ENCODE peak calls at places on chromosomes 13 and 19, in six cellular contexts. One of them, this sample, is unnamed.

GRCh38 chr13:75759531-75759930 is 123.4 kb downstream of the LMO7 start:
- DNase-seq in RWPE1: no peak
- DNase-seq in cardiac muscle cell: no peak
- DNase-seq in foreskin fibroblast: no peak
- DNase-seq in WTC11: no peak
- DNase-seq in lower leg skin: no peak
- DNase-seq in this sample: no peak

GRCh38 chr13:30718661-30719520 is 16.5 kb upstream of the ALOX5AP start:
- DNase-seq in RWPE1: peak
- DNase-seq in cardiac muscle cell: no peak
- DNase-seq in foreskin fibroblast: peak
- DNase-seq in WTC11: no peak
- DNase-seq in lower leg skin: no peak
- DNase-seq in this sample: no peak

GRCh38 chr13:33642374-33643065 is 175.4 kb upstream of the RFC3 start:
- DNase-seq in RWPE1: peak
- DNase-seq in cardiac muscle cell: no peak
- DNase-seq in foreskin fibroblast: peak
- DNase-seq in WTC11: no peak
- DNase-seq in lower leg skin: no peak
- DNase-seq in this sample: no peak

GRCh38 chr19:51422053-51422448 is 4.6 kb upstream of the SIGLEC10 start:
- DNase-seq in RWPE1: peak
- DNase-seq in cardiac muscle cell: peak
- DNase-seq in foreskin fibroblast: peak
- DNase-seq in WTC11: peak
- DNase-seq in lower leg skin: peak
- DNase-seq in this sample: peak

GRCh38 chr13:108283110-108283509 is 13.6 kb downstream of the TNFSF13B start:
- DNase-seq in RWPE1: no peak
- DNase-seq in cardiac muscle cell: no peak
- DNase-seq in foreskin fibroblast: no peak
- DNase-seq in WTC11: no peak
- DNase-seq in lower leg skin: no peak
- DNase-seq in this sample: no peak

GRCh38 chr13:46062190-46062589 is 9.6 kb upstream of the ZC3H13 start:
- DNase-seq in RWPE1: peak
- DNase-seq in cardiac muscle cell: no peak
- DNase-seq in foreskin fibroblast: no peak
- DNase-seq in WTC11: no peak
- DNase-seq in lower leg skin: no peak
- DNase-seq in this sample: no peak

GRCh38 chr13:99658266-99658991 is 157.2 kb downstream of the TM9SF2 start:
- DNase-seq in RWPE1: no peak
- DNase-seq in cardiac muscle cell: peak
- DNase-seq in foreskin fibroblast: peak
- DNase-seq in WTC11: peak
- DNase-seq in lower leg skin: peak
- DNase-seq in this sample: peak

GRCh38 chr13:84445776-84446175 is 563.5 kb upstream of the SLITRK1 start:
- DNase-seq in RWPE1: peak
- DNase-seq in cardiac muscle cell: no peak
- DNase-seq in foreskin fibroblast: peak
- DNase-seq in WTC11: no peak
- DNase-seq in lower leg skin: no peak
- DNase-seq in this sample: no peak

GRCh38 chr19:55457683-55458457 is 3.6 kb downstream of the ISOC2 start:
- DNase-seq in RWPE1: no peak
- DNase-seq in cardiac muscle cell: no peak
- DNase-seq in foreskin fibroblast: no peak
- DNase-seq in WTC11: no peak
- DNase-seq in lower leg skin: no peak
- DNase-seq in this sample: no peak

GRCh38 chr13:99704390-99704789 is 203.1 kb downstream of the TM9SF2 start:
- DNase-seq in RWPE1: no peak
- DNase-seq in cardiac muscle cell: no peak
- DNase-seq in foreskin fibroblast: no peak
- DNase-seq in WTC11: no peak
- DNase-seq in lower leg skin: no peak
- DNase-seq in this sample: no peak

GRCh38 chr19:3622224-3622623 is 4.4 kb downstream of the CACTIN start:
- DNase-seq in RWPE1: no peak
- DNase-seq in cardiac muscle cell: no peak
- DNase-seq in foreskin fibroblast: no peak
- DNase-seq in WTC11: no peak
- DNase-seq in lower leg skin: no peak
- DNase-seq in this sample: no peak

GRCh38 chr19:3625996-3626472 is 556 bp downstream of the CACTIN start:
- DNase-seq in RWPE1: peak
- DNase-seq in cardiac muscle cell: peak
- DNase-seq in foreskin fibroblast: no peak
- DNase-seq in WTC11: no peak
- DNase-seq in lower leg skin: no peak
- DNase-seq in this sample: no peak

GRCh38 chr19:3627351-3627723 is 747 bp upstream of the CACTIN start:
- DNase-seq in RWPE1: no peak
- DNase-seq in cardiac muscle cell: no peak
- DNase-seq in foreskin fibroblast: no peak
- DNase-seq in WTC11: no peak
- DNase-seq in lower leg skin: no peak
- DNase-seq in this sample: no peak

GRCh38 chr19:3623716-3624115 is 2.9 kb downstream of the CACTIN start:
- DNase-seq in RWPE1: no peak
- DNase-seq in cardiac muscle cell: no peak
- DNase-seq in foreskin fibroblast: no peak
- DNase-seq in WTC11: no peak
- DNase-seq in lower leg skin: no peak
- DNase-seq in this sample: no peak

GRCh38 chr19:3626473-3627350 is at the start of gene CACTIN:
- DNase-seq in RWPE1: peak
- DNase-seq in cardiac muscle cell: peak
- DNase-seq in foreskin fibroblast: peak
- DNase-seq in WTC11: peak
- DNase-seq in lower leg skin: peak
- DNase-seq in this sample: peak
- TF ChIP-seq CTCF in RWPE1: no peak
- TF ChIP-seq CTCF in cardiac muscle cell: no peak
- TF ChIP-seq CTCF in foreskin fibroblast: no peak
- TF ChIP-seq CTCF in WTC11: no peak
- TF ChIP-seq CTCF in lower leg skin: no peak
- TF ChIP-seq CTCF in this sample: no peak

GRCh38 chr19:47745010-47745901 is at the start of gene NOP53:
- DNase-seq in RWPE1: peak
- DNase-seq in cardiac muscle cell: peak
- DNase-seq in foreskin fibroblast: peak
- DNase-seq in WTC11: peak
- DNase-seq in lower leg skin: peak
- DNase-seq in this sample: peak
- TF ChIP-seq CTCF in RWPE1: no peak
- TF ChIP-seq CTCF in cardiac muscle cell: no peak
- TF ChIP-seq CTCF in foreskin fibroblast: no peak
- TF ChIP-seq CTCF in WTC11: no peak
- TF ChIP-seq CTCF in lower leg skin: no peak
- TF ChIP-seq CTCF in this sample: peak

GRCh38 chr19:53431399-53432087 is at the start of gene ZNF761:
- DNase-seq in RWPE1: peak
- DNase-seq in cardiac muscle cell: peak
- DNase-seq in foreskin fibroblast: peak
- DNase-seq in WTC11: peak
- DNase-seq in lower leg skin: peak
- DNase-seq in this sample: peak
- TF ChIP-seq CTCF in RWPE1: no peak
- TF ChIP-seq CTCF in cardiac muscle cell: peak
- TF ChIP-seq CTCF in foreskin fibroblast: peak
- TF ChIP-seq CTCF in WTC11: no peak
- TF ChIP-seq CTCF in lower leg skin: no peak
- TF ChIP-seq CTCF in this sample: peak

DNA sequence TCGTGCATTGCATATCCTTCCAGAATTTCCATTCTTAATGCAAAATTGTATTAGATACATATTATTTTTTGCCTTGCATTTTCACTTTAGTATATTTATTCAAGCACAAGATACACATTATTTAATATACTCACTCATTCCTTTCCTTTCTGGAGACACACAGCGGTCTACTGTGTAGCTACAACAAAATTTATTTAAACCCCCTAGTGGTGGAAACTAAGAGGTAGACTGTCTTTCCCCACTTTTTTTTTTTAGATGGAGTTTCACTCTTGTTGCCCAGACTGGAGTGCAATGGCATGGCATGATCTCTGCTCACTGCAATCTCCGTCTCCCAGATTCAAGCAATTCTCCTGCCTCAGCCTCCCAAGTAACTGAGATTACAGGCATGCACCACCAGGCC is 2040.3 kb upstream of the PCDH20 start:
- DNase-seq in RWPE1: no peak
- DNase-seq in cardiac muscle cell: no peak
- DNase-seq in foreskin fibroblast: no peak
- DNase-seq in WTC11: no peak
- DNase-seq in lower leg skin: no peak
- DNase-seq in this sample: no peak
- TF ChIP-seq CTCF in RWPE1: peak
- TF ChIP-seq CTCF in cardiac muscle cell: no peak
- TF ChIP-seq CTCF in foreskin fibroblast: peak
- TF ChIP-seq CTCF in WTC11: peak
- TF ChIP-seq CTCF in lower leg skin: no peak
- TF ChIP-seq CTCF in this sample: peak

DNA sequence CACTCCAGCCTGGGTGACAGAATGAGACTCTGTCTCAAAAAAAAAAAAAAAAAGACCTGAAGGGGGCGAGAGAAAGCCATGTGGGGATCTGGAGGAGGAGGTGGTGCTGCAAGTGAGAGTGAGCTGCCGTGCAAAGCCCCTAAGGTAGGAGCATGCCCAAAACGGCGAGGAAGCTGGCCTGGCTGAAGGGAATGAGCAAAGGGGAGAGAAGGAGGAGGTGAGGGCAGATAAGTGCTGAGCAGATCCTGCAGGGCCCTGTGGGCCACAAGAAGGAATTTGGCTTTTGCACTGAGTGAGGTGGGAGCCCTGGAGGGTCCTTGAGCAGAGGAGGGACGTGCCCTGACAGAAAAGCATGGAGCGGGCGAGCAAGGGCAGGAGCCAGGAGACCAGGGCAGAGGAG is 19.4 kb upstream of the ADGRE5 start:
- DNase-seq in RWPE1: no peak
- DNase-seq in cardiac muscle cell: peak
- DNase-seq in foreskin fibroblast: peak
- DNase-seq in WTC11: peak
- DNase-seq in lower leg skin: no peak
- DNase-seq in this sample: no peak
- TF ChIP-seq CTCF in RWPE1: no peak
- TF ChIP-seq CTCF in cardiac muscle cell: peak
- TF ChIP-seq CTCF in foreskin fibroblast: no peak
- TF ChIP-seq CTCF in WTC11: no peak
- TF ChIP-seq CTCF in lower leg skin: no peak
- TF ChIP-seq CTCF in this sample: peak

DNA sequence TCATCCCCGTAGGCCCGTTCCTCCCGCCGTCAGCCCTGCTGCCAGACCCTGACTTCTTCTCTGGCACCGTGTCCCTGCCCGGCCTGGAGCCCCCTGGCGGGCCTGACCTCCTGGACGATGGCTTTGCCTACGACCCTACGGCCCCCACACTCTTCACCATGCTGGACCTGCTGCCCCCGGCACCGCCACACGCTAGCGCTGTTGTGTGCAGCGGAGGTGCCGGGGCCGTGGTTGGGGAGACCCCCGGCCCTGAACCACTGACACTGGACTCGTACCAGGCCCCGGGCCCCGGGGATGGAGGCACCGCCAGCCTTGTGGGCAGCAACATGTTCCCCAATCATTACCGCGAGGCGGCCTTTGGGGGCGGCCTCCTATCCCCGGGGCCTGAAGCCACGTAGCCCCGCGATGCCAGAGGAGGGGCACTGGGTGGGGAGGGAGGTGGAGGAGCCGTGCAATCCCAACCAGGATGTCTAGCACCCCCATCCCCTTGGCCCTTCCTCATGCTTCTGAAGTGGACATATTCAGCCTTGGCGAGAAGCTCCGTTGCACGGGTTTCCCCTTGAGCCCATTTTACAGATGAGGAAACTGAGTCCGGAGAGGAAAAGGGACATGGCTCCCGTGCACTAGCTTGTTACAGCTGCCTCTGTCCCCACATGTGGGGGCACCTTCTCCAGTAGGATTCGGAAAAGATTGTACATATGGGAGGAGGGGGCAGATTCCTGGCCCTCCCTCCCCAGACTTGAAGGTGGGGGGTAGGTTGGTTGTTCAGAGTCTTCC is 1.3 kb upstream of the CLASRP start:
- DNase-seq in RWPE1: no peak
- DNase-seq in cardiac muscle cell: no peak
- DNase-seq in foreskin fibroblast: no peak
- DNase-seq in WTC11: no peak
- DNase-seq in lower leg skin: no peak
- DNase-seq in this sample: no peak
- TF ChIP-seq CTCF in RWPE1: no peak
- TF ChIP-seq CTCF in cardiac muscle cell: no peak
- TF ChIP-seq CTCF in foreskin fibroblast: no peak
- TF ChIP-seq CTCF in WTC11: no peak
- TF ChIP-seq CTCF in lower leg skin: no peak
- TF ChIP-seq CTCF in this sample: no peak

GRCh38 chr13:48542581-48543341 is 9.9 kb upstream of the RCBTB2 start:
- DNase-seq in RWPE1: no peak
- DNase-seq in cardiac muscle cell: peak
- DNase-seq in foreskin fibroblast: no peak
- DNase-seq in WTC11: peak
- DNase-seq in lower leg skin: peak
- DNase-seq in this sample: no peak
- TF ChIP-seq CTCF in RWPE1: no peak
- TF ChIP-seq CTCF in cardiac muscle cell: peak
- TF ChIP-seq CTCF in foreskin fibroblast: no peak
- TF ChIP-seq CTCF in WTC11: no peak
- TF ChIP-seq CTCF in lower leg skin: no peak
- TF ChIP-seq CTCF in this sample: peak